ENCODE peak calls at places on chromosome 4, in ten cellular contexts. X is SJSA1; W is HS-27A; L is cardiac muscle cell; C is T-helper 2 cell; R is SK-N-DZ; Z is foreskin fibroblast; Y is activated T-helper 1 cell treated with anti-CD3 and anti-CD28 coated beads, Interleukin-12 subunit alpha, Interleukin-12 subunit beta, Interleukin-2, Interleukin-4 antibody, amounts not matched to agents 30 ng/mL and 10 ng/mL and 1 ng/mL, durations not matched to agents 14 hours and 24 hours and 36 hours; M is NCI-H2029 treated with DMSO at 0.1 percent for 48 hours; G is globus pallidus. I is an unnamed sample.

GRCh38 chr4:26213317-26213716 is 107.5 kb upstream of the RBPJ start:
- DNase-seq in C (no peak), M (no peak), L (no peak), X (no peak), R (no peak), Y (no peak), W (no peak), G (no peak), Z (no peak), I (no peak)

GRCh38 chr4:87521757-87522374 is 7.3 kb downstream of the SPARCL1 start:
- DNase-seq in W (no peak), Y (no peak), L (no peak), G (no peak), M (peak), Z (peak), C (no peak), R (no peak), X (no peak), I (no peak)

GRCh38 chr4:183327827-183328226 is 5.6 kb upstream of the CLDN24 start:
- DNase-seq in R (no peak), W (no peak), M (no peak), X (no peak), L (no peak), Z (no peak), C (no peak), Y (no peak), G (no peak), I (no peak)

GRCh38 chr4:87192155-87192919 is 28.1 kb downstream of the KLHL8 start:
- DNase-seq in W (no peak), G (no peak), Z (peak), Y (no peak), C (no peak), X (peak), R (no peak), M (no peak), L (peak), I (peak)

GRCh38 chr4:172865103-172865502 is 303.5 kb upstream of the GALNT7 start:
- DNase-seq in G (no peak), L (no peak), M (no peak), X (no peak), C (no peak), Z (no peak), Y (no peak), R (no peak), W (no peak), I (no peak)

GRCh38 chr4:56821394-56822263 is at the start of gene SPINK2:
- DNase-seq in C (peak), Y (peak), M (peak), R (peak), X (no peak), Z (no peak), W (no peak), L (no peak), G (no peak), I (peak)

GRCh38 chr4:131603705-131604104 is 1545.4 kb upstream of the PCDH10 start:
- DNase-seq in R (no peak), Y (no peak), G (no peak), M (no peak), X (no peak), W (no peak), C (no peak), Z (no peak), L (no peak), I (no peak)

GRCh38 chr4:102036619-102037376 is 246.3 kb downstream of the BANK1 start:
- DNase-seq in C (no peak), Z (peak), L (peak), M (peak), R (peak), X (no peak), W (peak), G (no peak), Y (no peak), I (no peak)

GRCh38 chr4:184722798-184723197 is 11.1 kb downstream of the CENPU start:
- DNase-seq in W (no peak), R (no peak), L (no peak), Y (no peak), G (no peak), X (no peak), M (no peak), Z (no peak), C (no peak), I (no peak)

GRCh38 chr4:123406862-123407261 is 10.3 kb downstream of the SPRY1 start:
- DNase-seq in M (no peak), Z (no peak), W (no peak), L (no peak), R (no peak), Y (no peak), G (no peak), C (no peak), X (no peak), I (no peak)

GRCh38 chr4:20311863-20312262 is 60.2 kb downstream of the SLIT2 start:
- DNase-seq in X (peak), G (no peak), Z (no peak), Y (no peak), R (no peak), W (no peak), M (no peak), L (no peak), C (no peak), I (no peak)

GRCh38 chr4:8035371-8035780 is 95.7 kb upstream of the AFAP1 start:
- DNase-seq in Z (no peak), G (no peak), W (peak), Y (no peak), C (no peak), X (peak), R (no peak), M (peak), L (peak), I (no peak)